ENCODE peak calls at places on chromosomes 12 and 14, in six cellular contexts. One of them, this sample, is unnamed.

GRCh38 chr14:94581127-94581999 is at the start of gene SERPINA5:
- DNase-seq in PC-9: peak
- DNase-seq in fibroblast of villous mesenchyme: no peak
- DNase-seq in left lung: no peak
- DNase-seq in hepatocyte: peak
- DNase-seq in HFF-Myc: no peak
- DNase-seq in this sample: no peak

GRCh38 chr14:34678306-34678705 is 36.1 kb downstream of the CFL2 start:
- DNase-seq in PC-9: no peak
- DNase-seq in fibroblast of villous mesenchyme: no peak
- DNase-seq in left lung: no peak
- DNase-seq in hepatocyte: no peak
- DNase-seq in HFF-Myc: no peak
- DNase-seq in this sample: no peak

GRCh38 chr12:111451649-111452129 is 46.0 kb downstream of the SH2B3 start:
- DNase-seq in PC-9: no peak
- DNase-seq in fibroblast of villous mesenchyme: peak
- DNase-seq in left lung: no peak
- DNase-seq in hepatocyte: peak
- DNase-seq in HFF-Myc: no peak
- DNase-seq in this sample: no peak

GRCh38 chr14:88599321-88599720 is 36.5 kb downstream of the ZC3H14 start:
- DNase-seq in PC-9: no peak
- DNase-seq in fibroblast of villous mesenchyme: peak
- DNase-seq in left lung: no peak
- DNase-seq in hepatocyte: no peak
- DNase-seq in HFF-Myc: no peak
- DNase-seq in this sample: no peak

GRCh38 chr14:92258934-92259333 is 64.0 kb upstream of the SLC24A4 start:
- DNase-seq in PC-9: no peak
- DNase-seq in fibroblast of villous mesenchyme: no peak
- DNase-seq in left lung: no peak
- DNase-seq in hepatocyte: no peak
- DNase-seq in HFF-Myc: no peak
- DNase-seq in this sample: no peak

GRCh38 chr12:43692064-43692463 is 66.5 kb downstream of the PUS7L start:
- DNase-seq in PC-9: no peak
- DNase-seq in fibroblast of villous mesenchyme: peak
- DNase-seq in left lung: no peak
- DNase-seq in hepatocyte: no peak
- DNase-seq in HFF-Myc: no peak
- DNase-seq in this sample: no peak

GRCh38 chr14:67900188-67900587 is 80.6 kb downstream of the RAD51B start:
- DNase-seq in PC-9: no peak
- DNase-seq in fibroblast of villous mesenchyme: no peak
- DNase-seq in left lung: no peak
- DNase-seq in hepatocyte: no peak
- DNase-seq in HFF-Myc: no peak
- DNase-seq in this sample: no peak

GRCh38 chr12:23950011-23950774 is 723 bp upstream of the SOX5 start:
- DNase-seq in PC-9: no peak
- DNase-seq in fibroblast of villous mesenchyme: peak
- DNase-seq in left lung: no peak
- DNase-seq in hepatocyte: peak
- DNase-seq in HFF-Myc: no peak
- DNase-seq in this sample: no peak

GRCh38 chr12:65840793-65841670 is 16.7 kb downstream of the HMGA2 start:
- DNase-seq in PC-9: no peak
- DNase-seq in fibroblast of villous mesenchyme: no peak
- DNase-seq in left lung: no peak
- DNase-seq in hepatocyte: no peak
- DNase-seq in HFF-Myc: no peak
- DNase-seq in this sample: no peak

GRCh38 chr12:42199007-42199406 is 39.0 kb downstream of the YAF2 start:
- DNase-seq in PC-9: no peak
- DNase-seq in fibroblast of villous mesenchyme: no peak
- DNase-seq in left lung: no peak
- DNase-seq in hepatocyte: no peak
- DNase-seq in HFF-Myc: no peak
- DNase-seq in this sample: no peak

GRCh38 chr14:103748539-103748867 is 32.9 kb downstream of the ZFYVE21 start:
- DNase-seq in PC-9: no peak
- DNase-seq in fibroblast of villous mesenchyme: no peak
- DNase-seq in left lung: no peak
- DNase-seq in hepatocyte: no peak
- DNase-seq in HFF-Myc: no peak
- DNase-seq in this sample: no peak

GRCh38 chr14:21990116-21990515 is 316.5 kb upstream of the OR4E1 start:
- DNase-seq in PC-9: no peak
- DNase-seq in fibroblast of villous mesenchyme: no peak
- DNase-seq in left lung: no peak
- DNase-seq in hepatocyte: no peak
- DNase-seq in HFF-Myc: no peak
- DNase-seq in this sample: no peak

GRCh38 chr12:114799574-114800487 is 115.9 kb upstream of the TBX3 start:
- DNase-seq in PC-9: no peak
- DNase-seq in fibroblast of villous mesenchyme: peak
- DNase-seq in left lung: peak
- DNase-seq in hepatocyte: peak
- DNase-seq in HFF-Myc: no peak
- DNase-seq in this sample: no peak

GRCh38 chr12:26651036-26651435 is 182.0 kb downstream of the ITPR2 start:
- DNase-seq in PC-9: no peak
- DNase-seq in fibroblast of villous mesenchyme: no peak
- DNase-seq in left lung: no peak
- DNase-seq in hepatocyte: no peak
- DNase-seq in HFF-Myc: no peak
- DNase-seq in this sample: no peak

GRCh38 chr14:102915292-102916110 is 7.0 kb upstream of the AMN start:
- DNase-seq in PC-9: no peak
- DNase-seq in fibroblast of villous mesenchyme: no peak
- DNase-seq in left lung: peak
- DNase-seq in hepatocyte: no peak
- DNase-seq in HFF-Myc: no peak
- DNase-seq in this sample: no peak

GRCh38 chr14:32584079-32584478 is 255.0 kb downstream of the AKAP6 start:
- DNase-seq in PC-9: no peak
- DNase-seq in fibroblast of villous mesenchyme: no peak
- DNase-seq in left lung: no peak
- DNase-seq in hepatocyte: no peak
- DNase-seq in HFF-Myc: no peak
- DNase-seq in this sample: no peak

GRCh38 chr14:97420211-97420610 is 623.0 kb downstream of the VRK1 start:
- DNase-seq in PC-9: no peak
- DNase-seq in fibroblast of villous mesenchyme: no peak
- DNase-seq in left lung: no peak
- DNase-seq in hepatocyte: no peak
- DNase-seq in HFF-Myc: no peak
- DNase-seq in this sample: no peak

GRCh38 chr12:131159660-131160059 is 206.0 kb downstream of the ADGRD1 start:
- DNase-seq in PC-9: no peak
- DNase-seq in fibroblast of villous mesenchyme: no peak
- DNase-seq in left lung: no peak
- DNase-seq in hepatocyte: no peak
- DNase-seq in HFF-Myc: no peak
- DNase-seq in this sample: no peak

GRCh38 chr12:21190016-21190415 is 59.0 kb downstream of the SLCO1B1 start:
- DNase-seq in PC-9: no peak
- DNase-seq in fibroblast of villous mesenchyme: no peak
- DNase-seq in left lung: no peak
- DNase-seq in hepatocyte: peak
- DNase-seq in HFF-Myc: no peak
- DNase-seq in this sample: no peak

GRCh38 chr14:51473351-51473750 is 178.4 kb upstream of the FRMD6 start:
- DNase-seq in PC-9: no peak
- DNase-seq in fibroblast of villous mesenchyme: no peak
- DNase-seq in left lung: no peak
- DNase-seq in hepatocyte: no peak
- DNase-seq in HFF-Myc: no peak
- DNase-seq in this sample: no peak

GRCh38 chr12:57320639-57321038 is 69.7 kb upstream of the STAC3 start:
- DNase-seq in PC-9: no peak
- DNase-seq in fibroblast of villous mesenchyme: no peak
- DNase-seq in left lung: no peak
- DNase-seq in hepatocyte: no peak
- DNase-seq in HFF-Myc: no peak
- DNase-seq in this sample: no peak

GRCh38 chr14:53619625-53620324 is 336.9 kb downstream of the BMP4 start:
- DNase-seq in PC-9: no peak
- DNase-seq in fibroblast of villous mesenchyme: peak
- DNase-seq in left lung: no peak
- DNase-seq in hepatocyte: no peak
- DNase-seq in HFF-Myc: no peak
- DNase-seq in this sample: no peak

GRCh38 chr14:57080691-57081090 is 188.0 kb downstream of the EXOC5 start:
- DNase-seq in PC-9: no peak
- DNase-seq in fibroblast of villous mesenchyme: no peak
- DNase-seq in left lung: no peak
- DNase-seq in hepatocyte: no peak
- DNase-seq in HFF-Myc: no peak
- DNase-seq in this sample: no peak

GRCh38 chr14:55243813-55244212 is 27.4 kb upstream of the FBXO34 start:
- DNase-seq in PC-9: no peak
- DNase-seq in fibroblast of villous mesenchyme: no peak
- DNase-seq in left lung: no peak
- DNase-seq in hepatocyte: no peak
- DNase-seq in HFF-Myc: no peak
- DNase-seq in this sample: no peak

GRCh38 chr12:131065279-131065678 is 111.6 kb downstream of the ADGRD1 start:
- DNase-seq in PC-9: no peak
- DNase-seq in fibroblast of villous mesenchyme: no peak
- DNase-seq in left lung: peak
- DNase-seq in hepatocyte: no peak
- DNase-seq in HFF-Myc: no peak
- DNase-seq in this sample: peak

GRCh38 chr14:105162374-105162979 is 6.1 kb downstream of the JAG2 start:
- DNase-seq in PC-9: no peak
- DNase-seq in fibroblast of villous mesenchyme: no peak
- DNase-seq in left lung: no peak
- DNase-seq in hepatocyte: no peak
- DNase-seq in HFF-Myc: no peak
- DNase-seq in this sample: no peak

GRCh38 chr12:54215990-54216579 is 27.3 kb upstream of the SMUG1 start:
- DNase-seq in PC-9: no peak
- DNase-seq in fibroblast of villous mesenchyme: no peak
- DNase-seq in left lung: no peak
- DNase-seq in hepatocyte: peak
- DNase-seq in HFF-Myc: no peak
- DNase-seq in this sample: no peak

GRCh38 chr12:54216580-54217308 is 28.0 kb upstream of the SMUG1 start:
- DNase-seq in PC-9: peak
- DNase-seq in fibroblast of villous mesenchyme: peak
- DNase-seq in left lung: peak
- DNase-seq in hepatocyte: peak
- DNase-seq in HFF-Myc: peak
- DNase-seq in this sample: peak

GRCh38 chr12:54214553-54215374 is 26.0 kb upstream of the SMUG1 start:
- DNase-seq in PC-9: peak
- DNase-seq in fibroblast of villous mesenchyme: peak
- DNase-seq in left lung: peak
- DNase-seq in hepatocyte: peak
- DNase-seq in HFF-Myc: peak
- DNase-seq in this sample: peak

GRCh38 chr12:54217774-54218221 is 29.0 kb upstream of the SMUG1 start:
- DNase-seq in PC-9: no peak
- DNase-seq in fibroblast of villous mesenchyme: peak
- DNase-seq in left lung: peak
- DNase-seq in hepatocyte: peak
- DNase-seq in HFF-Myc: no peak
- DNase-seq in this sample: peak

GRCh38 chr12:54217309-54217661 is 28.5 kb upstream of the SMUG1 start:
- DNase-seq in PC-9: no peak
- DNase-seq in fibroblast of villous mesenchyme: no peak
- DNase-seq in left lung: no peak
- DNase-seq in hepatocyte: no peak
- DNase-seq in HFF-Myc: no peak
- DNase-seq in this sample: no peak
- TF ChIP-seq CTCF in PC-9: peak
- TF ChIP-seq CTCF in fibroblast of villous mesenchyme: no peak
- TF ChIP-seq CTCF in left lung: no peak
- TF ChIP-seq CTCF in hepatocyte: no peak
- TF ChIP-seq CTCF in HFF-Myc: no peak
- TF ChIP-seq CTCF in this sample: no peak

GRCh38 chr12:49776413-49776812 is 35.1 kb downstream of the TMBIM6 start:
- DNase-seq in PC-9: peak
- DNase-seq in fibroblast of villous mesenchyme: peak
- DNase-seq in left lung: peak
- DNase-seq in hepatocyte: peak
- DNase-seq in HFF-Myc: no peak
- DNase-seq in this sample: no peak
- TF ChIP-seq CTCF in PC-9: peak
- TF ChIP-seq CTCF in fibroblast of villous mesenchyme: peak
- TF ChIP-seq CTCF in left lung: peak
- TF ChIP-seq CTCF in hepatocyte: peak
- TF ChIP-seq CTCF in HFF-Myc: peak
- TF ChIP-seq CTCF in this sample: no peak

GRCh38 chr12:47216150-47216677 is 136.5 kb upstream of the AMIGO2 start:
- DNase-seq in PC-9: no peak
- DNase-seq in fibroblast of villous mesenchyme: no peak
- DNase-seq in left lung: no peak
- DNase-seq in hepatocyte: no peak
- DNase-seq in HFF-Myc: no peak
- DNase-seq in this sample: peak
- TF ChIP-seq CTCF in PC-9: no peak
- TF ChIP-seq CTCF in fibroblast of villous mesenchyme: no peak
- TF ChIP-seq CTCF in left lung: no peak
- TF ChIP-seq CTCF in hepatocyte: no peak
- TF ChIP-seq CTCF in HFF-Myc: no peak
- TF ChIP-seq CTCF in this sample: no peak

DNA sequence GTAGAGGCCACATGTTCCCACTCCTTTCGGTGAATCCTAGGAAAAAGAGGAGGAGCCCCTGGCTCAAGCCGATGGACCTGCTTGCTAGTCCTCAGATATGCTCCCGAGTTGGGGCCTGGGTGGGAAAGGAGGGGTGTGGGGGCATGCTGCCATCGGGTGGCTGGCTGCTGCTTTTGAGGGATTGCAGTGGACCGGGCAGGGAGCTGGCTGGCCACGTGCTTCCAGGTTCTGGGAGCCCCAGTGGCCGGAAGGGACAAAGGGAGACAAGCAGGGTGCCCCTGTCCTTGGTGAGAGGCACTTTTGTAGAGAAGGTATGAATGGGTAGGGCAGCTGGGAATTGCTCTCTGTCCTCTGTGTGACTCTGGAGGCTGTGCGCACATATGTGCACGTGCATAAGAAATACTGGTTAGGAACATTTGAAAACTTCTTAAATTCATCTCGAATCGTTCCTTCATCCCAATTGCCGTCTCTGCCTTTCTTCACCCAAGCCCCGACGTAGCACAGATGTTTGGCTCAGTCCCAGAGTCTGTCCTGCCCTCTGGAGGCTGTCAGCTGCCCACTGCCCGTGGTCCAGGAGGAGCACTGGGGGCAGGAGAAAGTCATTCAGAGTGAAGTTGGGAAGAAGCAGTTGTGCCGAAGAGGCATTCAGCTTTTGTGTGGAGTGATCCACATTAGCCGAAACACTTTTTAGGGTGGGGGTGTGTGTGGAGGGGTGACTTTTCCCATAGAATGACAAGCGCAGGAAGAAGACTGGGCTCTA is 124.7 kb downstream of the TSPAN9 start:
- DNase-seq in PC-9: no peak
- DNase-seq in fibroblast of villous mesenchyme: peak
- DNase-seq in left lung: no peak
- DNase-seq in hepatocyte: no peak
- DNase-seq in HFF-Myc: no peak
- DNase-seq in this sample: no peak
- TF ChIP-seq CTCF in PC-9: no peak
- TF ChIP-seq CTCF in fibroblast of villous mesenchyme: peak
- TF ChIP-seq CTCF in left lung: no peak
- TF ChIP-seq CTCF in hepatocyte: peak
- TF ChIP-seq CTCF in HFF-Myc: no peak
- TF ChIP-seq CTCF in this sample: no peak

GRCh38 chr12:96766232-96766631 is 140.8 kb upstream of the NEDD1 start:
- DNase-seq in PC-9: peak
- DNase-seq in fibroblast of villous mesenchyme: no peak
- DNase-seq in left lung: no peak
- DNase-seq in hepatocyte: no peak
- DNase-seq in HFF-Myc: no peak
- DNase-seq in this sample: no peak
- TF ChIP-seq CTCF in PC-9: no peak
- TF ChIP-seq CTCF in fibroblast of villous mesenchyme: peak
- TF ChIP-seq CTCF in left lung: no peak
- TF ChIP-seq CTCF in hepatocyte: no peak
- TF ChIP-seq CTCF in HFF-Myc: peak
- TF ChIP-seq CTCF in this sample: no peak

This sample was measured in activated B cell treated with CpG ODN at 0.5 μM for 24 hours.